ENCODE peak calls at places on chromosome 14, in five cellular contexts. One of them, this sample, is unnamed.
A peak's percentile ranks its signal among the peaks of the same experiment; 100 is the strongest.

GRCh38 chr14:70886421-70887206 is 20.6 kb upstream of the PCNX1 start:
- DNase-seq in spleen: no peak
- DNase-seq in bronchial epithelial cell: no peak
- DNase-seq in IMR-90: no peak
- DNase-seq in cardiac fibroblast: no peak
- DNase-seq in this sample: no peak

GRCh38 chr14:32372154-32372553 is 43.1 kb downstream of the AKAP6 start:
- DNase-seq in spleen: no peak
- DNase-seq in bronchial epithelial cell: peak; percentile 92
- DNase-seq in IMR-90: peak; percentile 97
- DNase-seq in cardiac fibroblast: peak; percentile 71
- DNase-seq in this sample: peak; percentile 86

GRCh38 chr14:64218344-64219240 is 75.6 kb downstream of the ESR2 start:
- DNase-seq in spleen: no peak
- DNase-seq in bronchial epithelial cell: no peak
- DNase-seq in IMR-90: no peak
- DNase-seq in cardiac fibroblast: peak; percentile 59
- DNase-seq in this sample: peak; percentile 69

GRCh38 chr14:84458881-84459280 is 1071.1 kb upstream of the FLRT2 start:
- DNase-seq in spleen: no peak
- DNase-seq in bronchial epithelial cell: no peak
- DNase-seq in IMR-90: no peak
- DNase-seq in cardiac fibroblast: no peak
- DNase-seq in this sample: no peak

GRCh38 chr14:99720941-99721791 is 37.1 kb downstream of the CYP46A1 start:
- DNase-seq in spleen: no peak
- DNase-seq in bronchial epithelial cell: no peak
- DNase-seq in IMR-90: no peak
- DNase-seq in cardiac fibroblast: no peak
- DNase-seq in this sample: no peak

GRCh38 chr14:67999693-68000384 is 180.3 kb downstream of the RAD51B start:
- DNase-seq in spleen: no peak
- DNase-seq in bronchial epithelial cell: peak; percentile 62
- DNase-seq in IMR-90: peak; percentile 86
- DNase-seq in cardiac fibroblast: peak; percentile 77
- DNase-seq in this sample: peak; percentile 82

GRCh38 chr14:63362305-63362914 is 43.7 kb upstream of the GPHB5 start:
- DNase-seq in spleen: no peak
- DNase-seq in bronchial epithelial cell: no peak
- DNase-seq in IMR-90: no peak
- DNase-seq in cardiac fibroblast: no peak
- DNase-seq in this sample: no peak

GRCh38 chr14:21558703-21559063 is 21.2 kb downstream of the OR10G3 start:
- DNase-seq in spleen: peak; percentile 12
- DNase-seq in bronchial epithelial cell: no peak
- DNase-seq in IMR-90: no peak
- DNase-seq in cardiac fibroblast: no peak
- DNase-seq in this sample: no peak

GRCh38 chr14:50839048-50839447 is 8.1 kb upstream of the NIN start:
- DNase-seq in spleen: no peak
- DNase-seq in bronchial epithelial cell: peak; percentile 33
- DNase-seq in IMR-90: peak; percentile 46
- DNase-seq in cardiac fibroblast: no peak
- DNase-seq in this sample: no peak

GRCh38 chr14:84750284-84750683 is 779.7 kb upstream of the FLRT2 start:
- DNase-seq in spleen: no peak
- DNase-seq in bronchial epithelial cell: no peak
- DNase-seq in IMR-90: no peak
- DNase-seq in cardiac fibroblast: no peak
- DNase-seq in this sample: no peak

GRCh38 chr14:26935733-26936132 is 337.9 kb upstream of the NOVA1 start:
- DNase-seq in spleen: no peak
- DNase-seq in bronchial epithelial cell: no peak
- DNase-seq in IMR-90: no peak
- DNase-seq in cardiac fibroblast: no peak
- DNase-seq in this sample: no peak

GRCh38 chr14:63468273-63468672 is 74.9 kb downstream of the PPP2R5E start:
- DNase-seq in spleen: no peak
- DNase-seq in bronchial epithelial cell: peak; percentile 86
- DNase-seq in IMR-90: no peak
- DNase-seq in cardiac fibroblast: no peak
- DNase-seq in this sample: no peak

GRCh38 chr14:90301122-90301521 is 30.6 kb downstream of the NRDE2 start:
- DNase-seq in spleen: no peak
- DNase-seq in bronchial epithelial cell: no peak
- DNase-seq in IMR-90: no peak
- DNase-seq in cardiac fibroblast: no peak
- DNase-seq in this sample: no peak

GRCh38 chr14:29982993-29983392 is 55.3 kb upstream of the PRKD1 start:
- DNase-seq in spleen: no peak
- DNase-seq in bronchial epithelial cell: no peak
- DNase-seq in IMR-90: no peak
- DNase-seq in cardiac fibroblast: no peak
- DNase-seq in this sample: no peak

GRCh38 chr14:96603350-96604255 is 101.4 kb downstream of the PAPOLA start:
- DNase-seq in spleen: no peak
- DNase-seq in bronchial epithelial cell: no peak
- DNase-seq in IMR-90: no peak
- DNase-seq in cardiac fibroblast: no peak
- DNase-seq in this sample: no peak

GRCh38 chr14:91614187-91614586 is 104.1 kb upstream of the PPP4R3A start:
- DNase-seq in spleen: no peak
- DNase-seq in bronchial epithelial cell: peak; percentile 62
- DNase-seq in IMR-90: peak; percentile 6
- DNase-seq in cardiac fibroblast: peak; percentile 14
- DNase-seq in this sample: peak; percentile 28

GRCh38 chr14:66295386-66295785 is 190.8 kb upstream of the CCDC196 start:
- DNase-seq in spleen: no peak
- DNase-seq in bronchial epithelial cell: no peak
- DNase-seq in IMR-90: no peak
- DNase-seq in cardiac fibroblast: no peak
- DNase-seq in this sample: no peak

GRCh38 chr14:64610049-64610746 is 60.4 kb downstream of the PPP1R36 start:
- DNase-seq in spleen: no peak
- DNase-seq in bronchial epithelial cell: no peak
- DNase-seq in IMR-90: no peak
- DNase-seq in cardiac fibroblast: no peak
- DNase-seq in this sample: no peak

GRCh38 chr14:88929656-88930436 is 105.4 kb downstream of the TTC8 start:
- DNase-seq in spleen: no peak
- DNase-seq in bronchial epithelial cell: no peak
- DNase-seq in IMR-90: no peak
- DNase-seq in cardiac fibroblast: no peak
- DNase-seq in this sample: no peak

GRCh38 chr14:103029936-103030335 is 27.4 kb downstream of the CDC42BPB start:
- DNase-seq in spleen: peak; percentile 66
- DNase-seq in bronchial epithelial cell: no peak
- DNase-seq in IMR-90: no peak
- DNase-seq in cardiac fibroblast: no peak
- DNase-seq in this sample: no peak

GRCh38 chr14:79395061-79395460 is 816.2 kb downstream of the DIO2 start:
- DNase-seq in spleen: no peak
- DNase-seq in bronchial epithelial cell: no peak
- DNase-seq in IMR-90: peak; percentile 54
- DNase-seq in cardiac fibroblast: peak; percentile 63
- DNase-seq in this sample: peak; percentile 57

GRCh38 chr14:63727736-63728728 is at the start of gene SGPP1:
- DNase-seq in spleen: peak; percentile 95
- DNase-seq in bronchial epithelial cell: peak; percentile 80
- DNase-seq in IMR-90: peak; percentile 55
- DNase-seq in cardiac fibroblast: peak; percentile 70
- DNase-seq in this sample: peak; percentile 62

GRCh38 chr14:39174560-39175444 is at the start of gene PNN:
- DNase-seq in spleen: peak; percentile 98
- DNase-seq in bronchial epithelial cell: peak; percentile 98
- DNase-seq in IMR-90: peak; percentile 100
- DNase-seq in cardiac fibroblast: peak; percentile 100
- DNase-seq in this sample: peak; percentile 100

GRCh38 chr14:98633380-98633779 is 638.6 kb downstream of the BCL11B start:
- DNase-seq in spleen: no peak
- DNase-seq in bronchial epithelial cell: no peak
- DNase-seq in IMR-90: no peak
- DNase-seq in cardiac fibroblast: no peak
- DNase-seq in this sample: no peak

GRCh38 chr14:52325126-52325525 is 11.0 kb downstream of the PTGER2 start:
- DNase-seq in spleen: no peak
- DNase-seq in bronchial epithelial cell: peak; percentile 70
- DNase-seq in IMR-90: peak; percentile 25
- DNase-seq in cardiac fibroblast: no peak
- DNase-seq in this sample: no peak

GRCh38 chr14:92955381-92955780 is 32.4 kb downstream of the CHGA start:
- DNase-seq in spleen: no peak
- DNase-seq in bronchial epithelial cell: no peak
- DNase-seq in IMR-90: no peak
- DNase-seq in cardiac fibroblast: no peak
- DNase-seq in this sample: no peak

GRCh38 chr14:23284654-23285529 is 1.0 kb downstream of the HOMEZ start:
- DNase-seq in spleen: no peak
- DNase-seq in bronchial epithelial cell: peak; percentile 43
- DNase-seq in IMR-90: peak; percentile 12
- DNase-seq in cardiac fibroblast: peak; percentile 42
- DNase-seq in this sample: peak; percentile 21

GRCh38 chr14:23090254-23090636 is 4.7 kb downstream of the ACIN1 start:
- DNase-seq in spleen: no peak
- DNase-seq in bronchial epithelial cell: no peak
- DNase-seq in IMR-90: no peak
- DNase-seq in cardiac fibroblast: no peak
- DNase-seq in this sample: no peak

GRCh38 chr14:90893510-90893909 is 77.3 kb upstream of the TTC7B start:
- DNase-seq in spleen: no peak
- DNase-seq in bronchial epithelial cell: no peak
- DNase-seq in IMR-90: no peak
- DNase-seq in cardiac fibroblast: no peak
- DNase-seq in this sample: no peak

GRCh38 chr14:104751539-104752337 is 1.2 kb upstream of the SIVA1 start:
- DNase-seq in spleen: peak; percentile 93
- DNase-seq in bronchial epithelial cell: no peak
- DNase-seq in IMR-90: no peak
- DNase-seq in cardiac fibroblast: no peak
- DNase-seq in this sample: no peak
- H3K4me3 ChIP-seq in spleen: peak overlapping the region; percentile 95
- H3K4me3 ChIP-seq in bronchial epithelial cell: peak overlapping the region; percentile 82
- H3K4me3 ChIP-seq in IMR-90: peak overlapping the region; percentile 46
- H3K4me3 ChIP-seq in cardiac fibroblast: peak overlapping the region; percentile 99
- H3K4me3 ChIP-seq in this sample: peak overlapping the region; percentile 89

GRCh38 chr14:55845963-55846851 is 266.2 kb downstream of the KTN1 start:
- DNase-seq in spleen: no peak
- DNase-seq in bronchial epithelial cell: peak; percentile 10
- DNase-seq in IMR-90: no peak
- DNase-seq in cardiac fibroblast: no peak
- DNase-seq in this sample: no peak

GRCh38 chr14:55846852-55847471 is 267.0 kb downstream of the KTN1 start:
- DNase-seq in spleen: no peak
- DNase-seq in bronchial epithelial cell: peak; percentile 12
- DNase-seq in IMR-90: peak; percentile 50
- DNase-seq in cardiac fibroblast: peak; percentile 65
- DNase-seq in this sample: peak; percentile 49

GRCh38 chr14:55841625-55842024 is 261.6 kb downstream of the KTN1 start:
- DNase-seq in spleen: no peak
- DNase-seq in bronchial epithelial cell: no peak
- DNase-seq in IMR-90: no peak
- DNase-seq in cardiac fibroblast: no peak
- DNase-seq in this sample: no peak

GRCh38 chr14:55840821-55841220 is 260.8 kb downstream of the KTN1 start:
- DNase-seq in spleen: no peak
- DNase-seq in bronchial epithelial cell: no peak
- DNase-seq in IMR-90: no peak
- DNase-seq in cardiac fibroblast: no peak
- DNase-seq in this sample: no peak

GRCh38 chr14:55843718-55844403 is 263.9 kb downstream of the KTN1 start:
- DNase-seq in spleen: no peak
- DNase-seq in bronchial epithelial cell: peak; percentile 13
- DNase-seq in IMR-90: peak; percentile 14
- DNase-seq in cardiac fibroblast: peak; percentile 21
- DNase-seq in this sample: peak; percentile 33
- TF ChIP-seq CTCF in spleen: peak; percentile 19
- TF ChIP-seq CTCF in bronchial epithelial cell: no peak
- TF ChIP-seq CTCF in IMR-90: peak; percentile 39
- TF ChIP-seq CTCF in cardiac fibroblast: no peak
- TF ChIP-seq CTCF in this sample: peak; percentile 33

DNA sequence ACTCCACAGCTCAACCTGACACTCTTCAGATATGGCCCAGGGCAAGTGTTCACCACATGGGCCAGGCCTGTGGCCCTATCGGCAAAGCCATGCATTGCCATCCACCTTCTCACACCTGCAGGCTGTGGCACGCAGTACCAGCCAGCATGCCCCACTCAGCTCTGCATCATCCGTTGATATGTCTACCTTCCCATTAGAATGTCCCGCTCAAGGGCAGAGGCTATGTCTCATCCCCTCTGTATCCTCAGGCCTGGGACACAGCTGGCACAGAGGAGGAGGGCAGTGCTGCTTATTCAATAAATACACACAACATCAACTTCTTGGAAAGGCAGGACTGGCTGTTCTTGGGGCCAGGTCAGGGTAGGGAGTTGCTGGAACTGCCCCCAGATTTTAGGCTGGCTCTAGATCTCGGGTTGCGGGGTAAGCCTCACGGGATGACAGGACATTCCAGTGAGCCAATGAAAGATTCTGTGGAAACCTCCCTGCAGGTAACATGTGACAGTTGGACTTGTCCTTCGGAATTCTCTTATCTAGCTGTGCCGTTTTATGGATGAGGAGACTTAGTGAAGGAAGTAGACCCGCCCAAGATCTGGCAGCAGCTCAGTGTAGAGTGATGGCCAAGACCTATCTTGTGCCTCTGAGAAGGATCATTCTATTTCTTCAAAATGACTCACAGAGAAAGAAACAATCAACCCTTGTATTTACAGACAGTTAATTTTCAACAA is 25.6 kb downstream of the SYNE3 start:
- DNase-seq in spleen: no peak
- DNase-seq in bronchial epithelial cell: peak; percentile 25
- DNase-seq in IMR-90: no peak
- DNase-seq in cardiac fibroblast: peak; percentile 65
- DNase-seq in this sample: peak; percentile 56
- H3K4me3 ChIP-seq in spleen: no peak overlapping the region
- H3K4me3 ChIP-seq in bronchial epithelial cell: no peak overlapping the region
- H3K4me3 ChIP-seq in IMR-90: no peak overlapping the region
- H3K4me3 ChIP-seq in cardiac fibroblast: no peak overlapping the region
- H3K4me3 ChIP-seq in this sample: no peak overlapping the region

GRCh38 chr14:36942522-36943245 is 229.7 kb downstream of the SLC25A21 start:
- DNase-seq in spleen: no peak
- DNase-seq in bronchial epithelial cell: peak; percentile 85
- DNase-seq in IMR-90: peak; percentile 48
- DNase-seq in cardiac fibroblast: no peak
- DNase-seq in this sample: peak; percentile 5
- TF ChIP-seq CTCF in spleen: no peak
- TF ChIP-seq CTCF in bronchial epithelial cell: no peak
- TF ChIP-seq CTCF in IMR-90: no peak
- TF ChIP-seq CTCF in cardiac fibroblast: no peak
- TF ChIP-seq CTCF in this sample: no peak